ENCODE peak calls at places on chromosomes 13 and 19, in five cellular contexts. E is colonic mucosa, O is HFF-Myc, G is GM06990, J is foreskin fibroblast. V is an unnamed sample.

GRCh38 chr19:56341948-56342347 is 27.3 kb upstream of the ZSCAN5A start:
- DNase-seq in E (no peak), O (no peak), G (no peak), J (no peak), V (no peak)

GRCh38 chr13:28918030-28918429 is 97.9 kb downstream of the MTUS2 start:
- DNase-seq in E (no peak), O (no peak), G (no peak), J (no peak), V (no peak)

GRCh38 chr13:112443191-112444000 is 67.2 kb downstream of the SPACA7 start:
- DNase-seq in E (peak; percentile 18), O (no peak), G (no peak), J (no peak), V (no peak)

GRCh38 chr13:76379341-76380105 is 506.7 kb downstream of the KCTD12 start:
- DNase-seq in E (no peak), O (no peak), G (no peak), J (no peak), V (no peak)

GRCh38 chr13:67619346-67619745 is 389.2 kb upstream of the PCDH9 start:
- DNase-seq in E (no peak), O (no peak), G (no peak), J (no peak), V (no peak)

GRCh38 chr13:48892311-48892710 is 83.4 kb upstream of the FNDC3A start:
- DNase-seq in E (no peak), O (no peak), G (peak; percentile 35), J (peak; percentile 81), V (peak; percentile 21)

GRCh38 chr13:113802090-113802531 is 43.1 kb downstream of the TMEM255B start:
- DNase-seq in E (peak; percentile 34), O (peak; percentile 57), G (no peak), J (peak; percentile 84), V (no peak)

GRCh38 chr13:30846844-30847243 is 59.2 kb upstream of the MEDAG start:
- DNase-seq in E (no peak), O (no peak), G (no peak), J (no peak), V (no peak)

GRCh38 chr19:32201661-32202060 is 143.7 kb upstream of the ZNF507 start:
- DNase-seq in E (no peak), O (no peak), G (no peak), J (no peak), V (no peak)

GRCh38 chr19:20840371-20840770 is 64.3 kb downstream of the ZNF66 start:
- DNase-seq in E (no peak), O (no peak), G (no peak), J (no peak), V (no peak)

GRCh38 chr13:20198781-20199180 is 6.0 kb upstream of the GJB2 start:
- DNase-seq in E (no peak), O (no peak), G (no peak), J (no peak), V (no peak)

GRCh38 chr19:35986664-35987570 is 8.1 kb upstream of the SDHAF1 start:
- DNase-seq in E (peak; percentile 40), O (no peak), G (peak; percentile 33), J (no peak), V (no peak)

GRCh38 chr13:113448885-113449692 is 4.2 kb downstream of the ADPRHL1 start:
- DNase-seq in E (peak; percentile 85), O (peak; percentile 74), G (no peak), J (no peak), V (peak; percentile 91)

GRCh38 chr19:57830071-57830602 is at the start of gene ZNF587B:
- DNase-seq in E (peak; percentile 63), O (peak; percentile 65), G (peak; percentile 18), J (peak; percentile 40), V (no peak)

GRCh38 chr13:78606471-78607408 is 3.4 kb upstream of the POU4F1 start:
- DNase-seq in E (no peak), O (no peak), G (no peak), J (no peak), V (no peak)

GRCh38 chr13:48908381-48909087 is 67.2 kb upstream of the FNDC3A start:
- DNase-seq in E (no peak), O (no peak), G (no peak), J (peak; percentile 56), V (no peak)

GRCh38 chr13:112814905-112815585 is 125.2 kb downstream of the ATP11A start:
- DNase-seq in E (no peak), O (no peak), G (no peak), J (peak; percentile 19), V (no peak)

GRCh38 chr13:94065741-94066140 is 413.7 kb downstream of the DCT start:
- DNase-seq in E (no peak), O (no peak), G (no peak), J (peak; percentile 47), V (no peak)

GRCh38 chr13:94057618-94058017 is 421.9 kb downstream of the DCT start:
- DNase-seq in E (no peak), O (no peak), G (no peak), J (no peak), V (no peak)

GRCh38 chr13:94063096-94063495 is 416.4 kb downstream of the DCT start:
- DNase-seq in E (no peak), O (peak; percentile 43), G (no peak), J (peak; percentile 63), V (no peak)

GRCh38 chr13:94058821-94059360 is 420.6 kb downstream of the DCT start:
- DNase-seq in E (no peak), O (no peak), G (no peak), J (no peak), V (no peak)

GRCh38 chr13:94061316-94061715 is 418.2 kb downstream of the DCT start:
- DNase-seq in E (no peak), O (peak; percentile 73), G (no peak), J (peak; percentile 76), V (no peak)
- H3K4me3 ChIP-seq in E (no peak overlapping the region), O (no peak overlapping the region), G (no peak overlapping the region), J (no peak overlapping the region), V (no peak overlapping the region)

GRCh38 chr19:17296976-17297375 is 6.2 kb downstream of the ABHD8 start:
- DNase-seq in E (no peak), O (no peak), G (no peak), J (no peak), V (no peak)

GRCh38 chr19:17293605-17294004 is 9.6 kb downstream of the ABHD8 start:
- DNase-seq in E (no peak), O (no peak), G (no peak), J (no peak), V (no peak)

GRCh38 chr19:17294051-17294891 is 9.0 kb downstream of the ABHD8 start:
- DNase-seq in E (peak; percentile 62), O (no peak), G (peak; percentile 77), J (no peak), V (no peak)

GRCh38 chr19:17292301-17293074 is 10.7 kb downstream of the ABHD8 start:
- DNase-seq in E (peak; percentile 87), O (peak; percentile 92), G (peak; percentile 82), J (peak; percentile 90), V (peak; percentile 69)

GRCh38 chr19:17296278-17296677 is 6.9 kb downstream of the ABHD8 start:
- DNase-seq in E (no peak), O (no peak), G (no peak), J (peak; percentile 33), V (no peak)
- H3K4me3 ChIP-seq in E (no peak overlapping the region), O (no peak overlapping the region), G (no peak overlapping the region), J (no peak overlapping the region), V (no peak overlapping the region)

DNA sequence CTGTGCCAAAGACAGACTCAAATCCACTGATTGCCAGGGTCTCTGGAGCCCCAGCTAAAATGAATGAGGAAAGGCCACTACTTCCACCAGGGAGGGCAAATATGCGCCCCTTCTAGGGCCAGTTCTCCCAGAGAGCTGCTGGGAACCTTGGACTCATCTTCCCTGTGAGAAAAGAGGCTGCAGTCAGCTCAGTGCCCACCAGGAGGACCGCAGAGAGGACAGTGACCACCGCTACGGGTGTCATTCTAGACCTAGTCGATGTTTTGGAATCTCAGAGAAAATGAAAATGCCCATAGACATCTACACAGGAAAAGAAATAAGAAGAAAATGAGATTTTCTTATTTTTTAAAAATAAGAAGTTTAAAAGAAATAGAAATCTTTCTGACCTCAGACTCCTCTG is 235.1 kb downstream of the UQCRFS1 start:
- DNase-seq in E (no peak), O (no peak), G (no peak), J (no peak), V (no peak)
- H3K4me3 ChIP-seq in E (no peak overlapping the region), O (no peak overlapping the region), G (no peak overlapping the region), J (no peak overlapping the region), V (no peak overlapping the region)

DNA sequence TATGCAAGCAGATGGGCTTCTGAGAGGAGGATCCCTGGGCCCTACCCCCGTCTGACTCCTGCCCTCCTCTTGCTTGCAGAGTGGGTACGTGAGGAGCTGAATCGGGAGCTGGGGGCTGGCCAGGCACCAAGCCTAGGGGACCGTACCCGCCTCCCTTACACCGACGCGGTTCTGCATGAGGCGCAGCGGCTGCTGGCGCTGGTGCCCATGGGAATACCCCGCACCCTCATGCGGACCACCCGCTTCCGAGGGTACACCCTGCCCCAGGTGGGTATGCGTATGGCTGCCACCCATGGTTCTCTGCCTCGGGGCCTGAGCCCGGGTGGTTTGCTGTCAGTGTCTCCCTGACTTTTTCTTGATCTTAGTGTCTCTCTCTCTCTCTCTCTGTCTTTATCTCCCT is 10.4 kb downstream of the CYP2S1 start:
- DNase-seq in E (no peak), O (no peak), G (no peak), J (no peak), V (no peak)
- H3K4me3 ChIP-seq in E (no peak overlapping the region), O (no peak overlapping the region), G (no peak overlapping the region), J (no peak overlapping the region), V (no peak overlapping the region)

GRCh38 chr19:50556236-50557008 is 11.8 kb downstream of the LRRC4B start:
- DNase-seq in E (peak; percentile 67), O (peak; percentile 12), G (peak; percentile 67), J (peak; percentile 48), V (no peak)

GRCh38 chr19:50555033-50555432 is 13.2 kb downstream of the LRRC4B start:
- DNase-seq in E (no peak), O (no peak), G (no peak), J (no peak), V (no peak)

GRCh38 chr19:50554212-50554611 is 14.0 kb downstream of the LRRC4B start:
- DNase-seq in E (no peak), O (no peak), G (no peak), J (no peak), V (no peak)

GRCh38 chr19:50557009-50557613 is 11.1 kb downstream of the LRRC4B start:
- DNase-seq in E (no peak), O (no peak), G (no peak), J (no peak), V (no peak)

GRCh38 chr19:50555447-50556235 is 12.6 kb downstream of the LRRC4B start:
- DNase-seq in E (no peak), O (no peak), G (no peak), J (no peak), V (no peak)
- H3K4me3 ChIP-seq in E (peak overlapping the region; percentile 20), O (no peak overlapping the region), G (peak overlapping the region; percentile 58), J (peak overlapping the region; percentile 47), V (no peak overlapping the region)

V was measured in GM12864.